ENCODE peak calls at places on chromosomes 2 and 18, in seven cellular contexts. X is stimulated activated CD4-positive, alpha-beta T cell treated with anti-CD3 and anti-CD28 coated beads, Interleukin-12 subunit alpha, Interleukin-12 subunit beta, amount 100 ng/mL, for 48 hours; M is skeletal muscle cell; C is left cardiac atrium; V is activated CD4-positive, alpha-beta T cell treated with anti-CD3 and anti-CD28 coated beads, Interleukin-2, amount 10 ng/mL, durations not matched to agents 7 days and 5 days; Q is NCI-H82; F is tibial artery. L is an unnamed sample.

GRCh38 chr2:83233284-83233683 is 1225.8 kb downstream of the SUCLG1 start:
- DNase-seq in X (no peak), M (peak), C (no peak), V (no peak), Q (peak), F (no peak), L (no peak)

GRCh38 chr18:77208969-77209368 is 40.7 kb upstream of the GALR1 start:
- DNase-seq in X (peak), M (peak), C (peak), V (peak), Q (no peak), F (peak), L (no peak)

GRCh38 chr2:20653695-20654306 is 2.9 kb upstream of the HS1BP3 start:
- DNase-seq in X (no peak), M (no peak), C (no peak), V (no peak), Q (no peak), F (no peak), L (no peak)

GRCh38 chr18:73805991-73806390 is 341.6 kb downstream of the FBXO15 start:
- DNase-seq in X (no peak), M (no peak), C (no peak), V (no peak), Q (no peak), F (no peak), L (no peak)

GRCh38 chr18:3675446-3675845 is 225.5 kb downstream of the TGIF1 start:
- DNase-seq in X (no peak), M (no peak), C (no peak), V (no peak), Q (no peak), F (no peak), L (no peak)

GRCh38 chr2:64202206-64202864 is 58.1 kb upstream of the PELI1 start:
- DNase-seq in X (no peak), M (no peak), C (no peak), V (no peak), Q (no peak), F (no peak), L (no peak)

GRCh38 chr2:159906315-159906714 is 108.3 kb upstream of the CD302 start:
- DNase-seq in X (no peak), M (no peak), C (no peak), V (no peak), Q (no peak), F (no peak), L (no peak)

GRCh38 chr2:23445450-23445868 is 60.5 kb downstream of the KLHL29 start:
- DNase-seq in X (no peak), M (peak), C (no peak), V (no peak), Q (no peak), F (no peak), L (no peak)

GRCh38 chr2:27915191-27915590 is 24.7 kb downstream of the BABAM2 start:
- DNase-seq in X (no peak), M (no peak), C (no peak), V (no peak), Q (no peak), F (peak), L (peak)

GRCh38 chr2:12605936-12606335 is 110.8 kb upstream of the TRIB2 start:
- DNase-seq in X (no peak), M (no peak), C (no peak), V (no peak), Q (no peak), F (no peak), L (no peak)

GRCh38 chr18:63063171-63063570 is 256.4 kb downstream of the BCL2 start:
- DNase-seq in X (no peak), M (no peak), C (no peak), V (no peak), Q (no peak), F (no peak), L (no peak)

GRCh38 chr2:17915099-17915498 is 36.6 kb downstream of the KCNS3 start:
- DNase-seq in X (no peak), M (no peak), C (no peak), V (no peak), Q (no peak), F (no peak), L (no peak)

GRCh38 chr18:3458378-3458777 is 8.4 kb downstream of the TGIF1 start:
- DNase-seq in X (no peak), M (no peak), C (no peak), V (no peak), Q (no peak), F (no peak), L (no peak)

GRCh38 chr2:179437430-179437829 is 172.8 kb upstream of the SESTD1 start:
- DNase-seq in X (no peak), M (no peak), C (no peak), V (no peak), Q (peak), F (no peak), L (no peak)

GRCh38 chr2:64313311-64313710 is 140.7 kb upstream of the LGALSL start:
- DNase-seq in X (no peak), M (no peak), C (no peak), V (no peak), Q (no peak), F (no peak), L (no peak)

GRCh38 chr2:117980783-117981676 is 32.8 kb downstream of the CCDC93 start:
- DNase-seq in X (no peak), M (peak), C (no peak), V (no peak), Q (no peak), F (no peak), L (no peak)

GRCh38 chr2:5725072-5725471 is 32.9 kb downstream of the SOX11 start:
- DNase-seq in X (no peak), M (no peak), C (no peak), V (no peak), Q (no peak), F (no peak), L (no peak)

GRCh38 chr2:19140463-19141208 is 217.8 kb downstream of the OSR1 start:
- DNase-seq in X (no peak), M (peak), C (no peak), V (no peak), Q (peak), F (no peak), L (no peak)

GRCh38 chr2:46689993-46690392 is 210.6 kb downstream of the TMEM247 start:
- DNase-seq in X (no peak), M (no peak), C (no peak), V (no peak), Q (no peak), F (no peak), L (no peak)

GRCh38 chr18:75208055-75208835 is 694 bp downstream of the PTGR3 start:
- DNase-seq in X (peak), M (no peak), C (peak), V (peak), Q (peak), F (peak), L (peak)

GRCh38 chr2:38178556-38179419 is 102.8 kb upstream of the CYP1B1 start:
- DNase-seq in X (no peak), M (peak), C (no peak), V (no peak), Q (no peak), F (peak), L (no peak)

GRCh38 chr2:36743954-36744353 is 47.4 kb downstream of the VIT start:
- DNase-seq in X (no peak), M (no peak), C (no peak), V (no peak), Q (no peak), F (no peak), L (no peak)

GRCh38 chr2:233223059-233223894 is 28.2 kb upstream of the ATG16L1 start:
- DNase-seq in X (no peak), M (no peak), C (no peak), V (no peak), Q (no peak), F (no peak), L (no peak)

GRCh38 chr2:239774933-239775622 is 250.1 kb downstream of the NDUFA10 start:
- DNase-seq in X (no peak), M (no peak), C (no peak), V (no peak), Q (no peak), F (peak), L (no peak)

GRCh38 chr2:232219496-232219870 is 159.1 kb upstream of the ALPP start:
- DNase-seq in X (no peak), M (no peak), C (no peak), V (no peak), Q (no peak), F (no peak), L (no peak)

GRCh38 chr18:12309683-12310198 is 1.7 kb downstream of the TUBB6 start:
- DNase-seq in X (no peak), M (no peak), C (no peak), V (no peak), Q (no peak), F (no peak), L (no peak)

GRCh38 chr2:101616411-101616810 is 81.1 kb upstream of the MAP4K4 start:
- DNase-seq in X (no peak), M (peak), C (peak), V (no peak), Q (no peak), F (no peak), L (no peak)